ENCODE peak calls at places on chromosomes 1 and 21, in six cellular contexts. One of them, this sample, is unnamed.

GRCh38 chr1:42157667-42158066 is 4.5 kb downstream of the GUCA2B start:
- DNase-seq in mammary epithelial cell: no peak
- DNase-seq in prostate gland: no peak
- DNase-seq in endothelial cell of umbilical vein: no peak
- DNase-seq in IMR-90: no peak
- DNase-seq in left lung: no peak
- DNase-seq in this sample: no peak

GRCh38 chr1:33735624-33736023 is 128.3 kb upstream of the HMGB4 start:
- DNase-seq in mammary epithelial cell: no peak
- DNase-seq in IMR-90: no peak
- DNase-seq in endothelial cell of umbilical vein: no peak
- DNase-seq in prostate gland: no peak
- DNase-seq in left lung: no peak
- DNase-seq in this sample: no peak

GRCh38 chr1:116781034-116781433 is 26.8 kb downstream of the CD2 start:
- DNase-seq in mammary epithelial cell: no peak
- DNase-seq in left lung: no peak
- DNase-seq in IMR-90: no peak
- DNase-seq in endothelial cell of umbilical vein: no peak
- DNase-seq in prostate gland: no peak
- DNase-seq in this sample: no peak

GRCh38 chr1:200660719-200661118 is 9.0 kb downstream of the DDX59 start:
- DNase-seq in mammary epithelial cell: no peak
- DNase-seq in left lung: no peak
- DNase-seq in IMR-90: no peak
- DNase-seq in endothelial cell of umbilical vein: no peak
- DNase-seq in prostate gland: no peak
- DNase-seq in this sample: no peak

GRCh38 chr1:84353665-84354064 is 44.6 kb upstream of the DNASE2B start:
- DNase-seq in IMR-90: peak; percentile 69
- DNase-seq in mammary epithelial cell: no peak
- DNase-seq in endothelial cell of umbilical vein: no peak
- DNase-seq in left lung: no peak
- DNase-seq in prostate gland: no peak
- DNase-seq in this sample: no peak

GRCh38 chr1:200226268-200226968 is 183.4 kb downstream of the ZNF281 start:
- DNase-seq in endothelial cell of umbilical vein: peak; percentile 19
- DNase-seq in left lung: no peak
- DNase-seq in mammary epithelial cell: no peak
- DNase-seq in IMR-90: peak; percentile 30
- DNase-seq in prostate gland: no peak
- DNase-seq in this sample: no peak

GRCh38 chr1:2415801-2416208 is 3.4 kb upstream of the PEX10 start:
- DNase-seq in mammary epithelial cell: no peak
- DNase-seq in left lung: peak; percentile 76
- DNase-seq in prostate gland: peak; percentile 22
- DNase-seq in IMR-90: no peak
- DNase-seq in endothelial cell of umbilical vein: no peak
- DNase-seq in this sample: peak; percentile 54

GRCh38 chr1:32818804-32819541 is 1.5 kb downstream of the S100PBP start:
- DNase-seq in mammary epithelial cell: peak; percentile 3
- DNase-seq in endothelial cell of umbilical vein: no peak
- DNase-seq in IMR-90: no peak
- DNase-seq in left lung: no peak
- DNase-seq in prostate gland: no peak
- DNase-seq in this sample: no peak

GRCh38 chr1:200099040-200099439 is 71.5 kb downstream of the NR5A2 start:
- DNase-seq in prostate gland: no peak
- DNase-seq in left lung: no peak
- DNase-seq in endothelial cell of umbilical vein: no peak
- DNase-seq in IMR-90: no peak
- DNase-seq in mammary epithelial cell: no peak
- DNase-seq in this sample: no peak

GRCh38 chr1:32892368-32893197 is 6.3 kb downstream of the HPCA start:
- DNase-seq in prostate gland: no peak
- DNase-seq in endothelial cell of umbilical vein: no peak
- DNase-seq in mammary epithelial cell: no peak
- DNase-seq in left lung: peak; percentile 82
- DNase-seq in IMR-90: no peak
- DNase-seq in this sample: no peak

GRCh38 chr1:228830954-228831481 is 95.7 kb downstream of the RHOU start:
- DNase-seq in left lung: no peak
- DNase-seq in mammary epithelial cell: peak; percentile 89
- DNase-seq in IMR-90: peak; percentile 65
- DNase-seq in prostate gland: no peak
- DNase-seq in endothelial cell of umbilical vein: no peak
- DNase-seq in this sample: no peak

GRCh38 chr1:72280714-72281113 is 1.6 kb downstream of the NEGR1 start:
- DNase-seq in IMR-90: no peak
- DNase-seq in endothelial cell of umbilical vein: peak; percentile 24
- DNase-seq in left lung: no peak
- DNase-seq in mammary epithelial cell: no peak
- DNase-seq in prostate gland: no peak
- DNase-seq in this sample: no peak

GRCh38 chr1:25809929-25810328 is 9.8 kb upstream of the MTFR1L start:
- DNase-seq in prostate gland: no peak
- DNase-seq in endothelial cell of umbilical vein: no peak
- DNase-seq in mammary epithelial cell: no peak
- DNase-seq in left lung: no peak
- DNase-seq in IMR-90: no peak
- DNase-seq in this sample: no peak
- TF ChIP-seq CTCF in prostate gland: no peak
- TF ChIP-seq CTCF in endothelial cell of umbilical vein: no peak
- TF ChIP-seq CTCF in mammary epithelial cell: no peak
- TF ChIP-seq CTCF in left lung: no peak
- TF ChIP-seq CTCF in IMR-90: no peak
- TF ChIP-seq CTCF in this sample: no peak

DNA sequence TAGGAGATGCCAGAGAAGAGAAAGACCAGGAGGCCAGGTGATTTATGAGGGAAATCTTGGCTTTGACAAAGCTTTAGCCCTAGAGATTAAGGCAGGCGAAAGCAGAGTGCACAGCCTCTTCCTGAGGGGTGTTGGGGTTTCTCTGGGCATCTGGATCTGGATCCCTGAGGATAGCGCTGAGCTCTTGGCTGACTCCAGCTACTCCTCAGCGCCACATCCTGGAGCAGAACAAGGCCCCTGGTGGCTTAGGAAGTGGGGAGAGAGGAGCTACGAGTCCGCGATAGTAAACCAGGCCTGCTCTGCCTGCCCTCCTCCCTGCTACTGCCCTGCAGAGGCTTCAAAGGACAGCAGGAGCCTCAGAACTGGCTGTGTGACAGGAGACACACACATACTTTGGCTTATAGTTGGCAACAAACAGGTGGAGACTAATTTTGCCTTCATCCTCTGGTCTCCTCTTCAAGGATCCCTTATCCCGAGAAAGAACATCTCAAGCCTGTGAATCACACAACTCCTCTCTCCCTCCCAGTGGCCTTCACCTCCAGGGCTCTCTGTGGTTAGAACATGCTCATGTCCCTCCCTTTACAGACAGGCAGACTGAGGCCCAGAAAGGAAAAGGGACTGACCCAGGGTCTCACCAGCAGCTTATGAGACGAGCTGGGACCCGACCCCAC is 66.8 kb downstream of the TRABD2B start:
- DNase-seq in endothelial cell of umbilical vein: no peak
- DNase-seq in left lung: no peak
- DNase-seq in IMR-90: no peak
- DNase-seq in mammary epithelial cell: no peak
- DNase-seq in prostate gland: no peak
- DNase-seq in this sample: no peak
- H3K4me1 ChIP-seq in endothelial cell of umbilical vein: no peaks in the 10 kb centered on the region
- H3K4me1 ChIP-seq in left lung: no peaks in the 10 kb centered on the region
- H3K4me1 ChIP-seq in IMR-90: no peaks in the 10 kb centered on the region
- H3K4me1 ChIP-seq in mammary epithelial cell: peaks cover 12% of the 10 kb centered on the region
- H3K4me1 ChIP-seq in prostate gland: no peaks in the 10 kb centered on the region
- H3K4me1 ChIP-seq in this sample: no peaks in the 10 kb centered on the region

DNA sequence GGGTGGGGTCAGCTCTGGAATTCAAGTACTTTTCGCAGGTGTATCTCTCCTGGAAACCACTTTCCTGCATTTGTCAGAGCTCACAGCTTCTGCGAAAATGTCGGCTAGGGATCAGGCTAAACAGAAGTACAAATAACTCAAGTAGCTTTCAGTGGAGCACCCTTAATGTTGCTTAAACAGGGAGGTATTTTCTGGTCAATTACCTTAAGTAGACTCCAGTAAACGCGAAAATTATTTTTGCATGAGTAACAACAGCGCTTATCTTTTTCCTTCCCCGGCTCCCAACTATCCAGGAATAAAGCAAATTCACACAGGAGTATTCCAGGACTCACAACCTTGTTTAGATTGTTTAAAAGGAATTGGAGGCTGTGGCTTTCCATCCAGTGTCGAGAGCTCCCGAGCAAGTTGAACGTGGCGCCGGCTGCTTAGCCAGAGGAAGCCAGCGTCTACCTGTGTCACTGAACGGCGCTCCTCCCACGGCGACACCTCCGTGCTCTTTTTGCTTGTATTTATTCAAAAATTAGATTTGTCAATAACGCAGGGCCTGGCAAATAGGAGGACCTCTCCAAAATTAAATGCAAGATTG is 7.3 kb upstream of the SIM2 start:
- DNase-seq in endothelial cell of umbilical vein: no peak
- DNase-seq in left lung: peak; percentile 77
- DNase-seq in IMR-90: peak; percentile 15
- DNase-seq in prostate gland: no peak
- DNase-seq in mammary epithelial cell: no peak
- DNase-seq in this sample: no peak
- H3K27me3 ChIP-seq in endothelial cell of umbilical vein: peaks cover 90% of the 10 kb centered on the region
- H3K27me3 ChIP-seq in left lung: peaks cover 80% of the 10 kb centered on the region
- H3K27me3 ChIP-seq in IMR-90: peaks cover 88% of the 10 kb centered on the region
- H3K27me3 ChIP-seq in prostate gland: peaks cover 27% of the 10 kb centered on the region
- H3K27me3 ChIP-seq in mammary epithelial cell: peaks cover 58% of the 10 kb centered on the region
- H3K27me3 ChIP-seq in this sample: peaks cover 21% of the 10 kb centered on the region

GRCh38 chr1:94302960-94303359 is 65.6 kb upstream of the ARHGAP29 start:
- DNase-seq in mammary epithelial cell: no peak
- DNase-seq in endothelial cell of umbilical vein: no peak
- DNase-seq in prostate gland: no peak
- DNase-seq in left lung: no peak
- DNase-seq in IMR-90: no peak
- DNase-seq in this sample: no peak

GRCh38 chr1:94305704-94306103 is 68.3 kb upstream of the ARHGAP29 start:
- DNase-seq in IMR-90: peak; percentile 85
- DNase-seq in mammary epithelial cell: peak; percentile 87
- DNase-seq in endothelial cell of umbilical vein: no peak
- DNase-seq in prostate gland: no peak
- DNase-seq in left lung: no peak
- DNase-seq in this sample: no peak

GRCh38 chr1:94306521-94306920 is 69.1 kb upstream of the ARHGAP29 start:
- DNase-seq in IMR-90: no peak
- DNase-seq in mammary epithelial cell: no peak
- DNase-seq in endothelial cell of umbilical vein: no peak
- DNase-seq in left lung: no peak
- DNase-seq in prostate gland: no peak
- DNase-seq in this sample: no peak

GRCh38 chr1:94302497-94302896 is 65.1 kb upstream of the ARHGAP29 start:
- DNase-seq in prostate gland: no peak
- DNase-seq in left lung: no peak
- DNase-seq in mammary epithelial cell: no peak
- DNase-seq in endothelial cell of umbilical vein: no peak
- DNase-seq in IMR-90: no peak
- DNase-seq in this sample: no peak

DNA sequence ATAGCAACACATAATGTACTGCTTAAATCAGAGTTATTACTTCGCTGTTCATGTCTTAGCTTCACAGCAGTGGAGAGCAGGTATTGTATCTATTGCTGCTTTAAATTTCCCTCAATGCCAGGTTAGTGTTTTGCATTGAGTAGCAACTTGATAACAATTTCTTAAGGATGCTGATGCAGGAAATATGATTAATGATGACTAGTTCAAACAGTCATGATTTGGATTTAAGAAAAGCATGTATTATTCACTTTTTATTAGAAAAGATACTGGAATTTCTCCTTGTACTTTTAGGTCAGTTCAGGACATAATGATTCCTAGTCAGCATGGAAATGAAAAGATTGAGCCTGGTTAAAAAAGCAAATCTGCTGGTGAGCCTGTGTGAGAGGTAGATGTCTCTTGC is 67.2 kb upstream of the ARHGAP29 start:
- DNase-seq in prostate gland: no peak
- DNase-seq in IMR-90: no peak
- DNase-seq in mammary epithelial cell: peak; percentile 75
- DNase-seq in left lung: no peak
- DNase-seq in endothelial cell of umbilical vein: peak; percentile 50
- DNase-seq in this sample: no peak
- TF ChIP-seq CTCF in prostate gland: no peak
- TF ChIP-seq CTCF in IMR-90: no peak
- TF ChIP-seq CTCF in mammary epithelial cell: no peak
- TF ChIP-seq CTCF in left lung: no peak
- TF ChIP-seq CTCF in endothelial cell of umbilical vein: no peak
- TF ChIP-seq CTCF in this sample: no peak

DNA sequence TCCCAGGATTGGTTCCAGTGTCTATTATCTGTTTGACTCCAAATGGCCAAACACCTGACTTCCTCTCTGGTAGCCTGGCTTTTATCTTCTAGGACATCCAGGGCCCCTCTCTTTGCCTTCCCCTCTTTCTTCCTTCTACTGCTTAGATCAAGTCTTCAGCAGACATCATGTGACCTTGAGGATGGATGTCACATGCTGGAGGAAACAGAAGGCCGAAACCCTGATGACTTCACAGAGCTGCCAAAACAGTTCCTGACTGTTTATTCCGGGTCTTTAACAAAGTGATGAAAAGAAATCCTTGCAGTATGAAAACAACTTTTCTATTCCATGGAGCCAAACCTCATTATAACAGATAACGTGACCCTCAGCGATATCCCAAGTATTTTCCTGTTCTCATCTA is 24.5 kb upstream of the WDR26 start:
- DNase-seq in mammary epithelial cell: no peak
- DNase-seq in left lung: no peak
- DNase-seq in prostate gland: no peak
- DNase-seq in endothelial cell of umbilical vein: peak; percentile 58
- DNase-seq in IMR-90: no peak
- DNase-seq in this sample: no peak
- H3K4me1 ChIP-seq in mammary epithelial cell: peaks cover 33% of the 10 kb centered on the region
- H3K4me1 ChIP-seq in left lung: peaks cover 38% of the 10 kb centered on the region
- H3K4me1 ChIP-seq in prostate gland: peaks cover 12% of the 10 kb centered on the region
- H3K4me1 ChIP-seq in endothelial cell of umbilical vein: peaks cover 21% of the 10 kb centered on the region
- H3K4me1 ChIP-seq in IMR-90: peaks cover 7% of the 10 kb centered on the region
- H3K4me1 ChIP-seq in this sample: peaks cover 10% of the 10 kb centered on the region